ENCODE peak calls at places on chromosomes 16 and 17, in nine cellular contexts. V, G, Q, H, M, B, U, L and O are unnamed samples.

GRCh38 chr17:76598004-76598439 is 12.4 kb upstream of the ST6GALNAC2 start:
- DNase-seq in V (peak), G (no peak), Q (no peak), H (no peak), M (no peak), B (no peak), U (no peak), L (no peak), O (no peak)

GRCh38 chr17:49002331-49002730 is 5.1 kb downstream of the IGF2BP1 start:
- DNase-seq in V (no peak), G (no peak), Q (no peak), H (no peak), M (no peak), B (no peak), U (no peak), L (no peak), O (no peak)

GRCh38 chr17:29115906-29116651 is 64.1 kb downstream of the MYO18A start:
- DNase-seq in V (peak), G (peak), Q (no peak), H (peak), M (no peak), B (peak), U (no peak), L (no peak), O (peak)

GRCh38 chr17:74738051-74738996 is 1.3 kb downstream of the RAB37 start:
- DNase-seq in V (peak), G (peak), Q (no peak), H (no peak), M (no peak), B (no peak), U (no peak), L (no peak), O (no peak)

GRCh38 chr16:75203667-75204409 is 3.1 kb downstream of the CTRB2 start:
- DNase-seq in V (peak), G (no peak), Q (no peak), H (no peak), M (no peak), B (no peak), U (no peak), L (no peak), O (no peak)

GRCh38 chr17:5381542-5381941 is 37.9 kb downstream of the NUP88 start:
- DNase-seq in V (no peak), G (no peak), Q (no peak), H (peak), M (no peak), B (no peak), U (no peak), L (no peak), O (no peak)

GRCh38 chr16:53282975-53283946 is 151.0 kb upstream of the RBL2 start:
- DNase-seq in V (no peak), G (peak), Q (no peak), H (peak), M (no peak), B (peak), U (no peak), L (no peak), O (peak)

GRCh38 chr17:2955931-2956582 is 107.3 kb downstream of the OR1D5 start:
- DNase-seq in V (no peak), G (no peak), Q (no peak), H (no peak), M (no peak), B (no peak), U (no peak), L (no peak), O (no peak)

GRCh38 chr17:17728550-17729251 is 47.4 kb downstream of the RAI1 start:
- DNase-seq in V (no peak), G (no peak), Q (no peak), H (peak), M (no peak), B (no peak), U (no peak), L (peak), O (peak)

GRCh38 chr17:45291170-45291805 is 25.5 kb downstream of the MAP3K14 start:
- DNase-seq in V (no peak), G (no peak), Q (no peak), H (no peak), M (no peak), B (no peak), U (no peak), L (peak), O (no peak)

GRCh38 chr16:50489187-50489586 is 59.0 kb upstream of the NKD1 start:
- DNase-seq in V (no peak), G (no peak), Q (no peak), H (no peak), M (no peak), B (no peak), U (no peak), L (no peak), O (no peak)

DNA sequence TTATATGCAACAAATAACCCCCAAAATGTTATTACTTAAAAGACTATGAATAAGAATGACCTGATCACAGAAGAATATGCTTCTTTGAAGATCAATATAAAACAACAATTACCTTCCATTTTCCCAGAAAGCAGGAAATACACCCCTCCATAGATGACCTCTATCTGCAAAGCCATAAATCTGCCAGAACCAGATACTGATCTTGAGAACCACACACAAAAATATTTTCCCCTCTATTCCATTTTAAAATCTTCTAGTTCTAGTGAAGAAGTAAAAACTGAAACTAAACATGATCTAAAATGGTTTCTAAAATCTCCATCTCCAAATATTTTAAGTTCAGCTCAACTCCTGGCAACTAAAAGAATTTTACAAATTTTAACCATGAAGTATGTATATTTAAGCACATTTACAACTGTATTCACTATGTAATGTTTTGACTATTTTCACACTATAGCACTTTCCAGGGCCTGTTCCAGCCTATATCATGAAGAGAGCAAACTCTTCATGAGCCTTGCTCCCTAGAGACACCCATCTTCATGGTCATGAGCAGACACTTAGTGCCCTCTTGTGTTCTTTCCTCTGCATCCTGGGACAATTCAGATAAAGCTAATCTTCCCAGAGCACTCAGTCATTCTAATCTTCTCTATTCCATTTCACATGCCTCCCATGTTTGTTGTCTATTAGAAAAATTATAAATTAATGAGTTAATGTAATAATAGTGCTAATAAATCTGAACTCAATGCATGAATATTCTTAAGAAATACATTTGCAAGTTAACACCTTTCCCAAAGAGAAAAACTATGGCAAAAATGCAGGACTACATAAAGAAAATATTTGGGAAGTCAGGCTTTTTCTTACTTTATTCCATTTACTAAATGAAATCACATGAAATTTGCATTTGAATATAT is 87.0 kb downstream of the HELZ start:
- DNase-seq in V (no peak), G (no peak), Q (no peak), H (no peak), M (no peak), B (peak), U (no peak), L (no peak), O (peak)
- TF ChIP-seq CTCF in V (no peak), G (peak), Q (peak), H (peak), M (no peak), B (peak), U (no peak), L (no peak), O (no peak)

GRCh38 chr17:43334744-43335400 is 63.9 kb upstream of the ARL4D start:
- DNase-seq in V (no peak), G (no peak), Q (no peak), H (no peak), M (no peak), B (no peak), U (no peak), L (no peak), O (no peak)
- H3K27ac ChIP-seq in V (no peak), G (no peak), Q (no peak), H (no peak), M (no peak), B (no peak), U (no peak), L (no peak), O (no peak)

GRCh38 chr16:11079657-11080187 is 135.4 kb downstream of the CLEC16A start:
- DNase-seq in V (no peak), G (no peak), Q (no peak), H (peak), M (no peak), B (peak), U (no peak), L (no peak), O (no peak)
- TF ChIP-seq CTCF in V (no peak), G (no peak), Q (no peak), H (no peak), M (no peak), B (no peak), U (no peak), L (no peak), O (no peak)

GRCh38 chr16:85163278-85164112 is 51.2 kb upstream of the CIBAR2 start:
- DNase-seq in V (no peak), G (no peak), Q (no peak), H (no peak), M (no peak), B (no peak), U (no peak), L (no peak), O (no peak)
- H3K27ac ChIP-seq in V (no peak), G (no peak), Q (no peak), H (no peak), M (peak), B (no peak), U (no peak), L (peak), O (no peak)

GRCh38 chr17:1623057-1623456 is 5.6 kb downstream of the SLC43A2 start:
- DNase-seq in V (no peak), G (no peak), Q (no peak), H (no peak), M (no peak), B (no peak), U (no peak), L (no peak), O (no peak)

GRCh38 chr17:1612400-1612799 is 16.2 kb downstream of the SLC43A2 start:
- DNase-seq in V (no peak), G (no peak), Q (no peak), H (no peak), M (no peak), B (no peak), U (no peak), L (no peak), O (no peak)

GRCh38 chr17:1620486-1620885 is 8.1 kb downstream of the SLC43A2 start:
- DNase-seq in V (no peak), G (no peak), Q (no peak), H (no peak), M (no peak), B (no peak), U (no peak), L (no peak), O (no peak)

GRCh38 chr17:1621273-1621954 is 7.2 kb downstream of the SLC43A2 start:
- DNase-seq in V (no peak), G (no peak), Q (no peak), H (no peak), M (no peak), B (no peak), U (no peak), L (no peak), O (no peak)

DNA sequence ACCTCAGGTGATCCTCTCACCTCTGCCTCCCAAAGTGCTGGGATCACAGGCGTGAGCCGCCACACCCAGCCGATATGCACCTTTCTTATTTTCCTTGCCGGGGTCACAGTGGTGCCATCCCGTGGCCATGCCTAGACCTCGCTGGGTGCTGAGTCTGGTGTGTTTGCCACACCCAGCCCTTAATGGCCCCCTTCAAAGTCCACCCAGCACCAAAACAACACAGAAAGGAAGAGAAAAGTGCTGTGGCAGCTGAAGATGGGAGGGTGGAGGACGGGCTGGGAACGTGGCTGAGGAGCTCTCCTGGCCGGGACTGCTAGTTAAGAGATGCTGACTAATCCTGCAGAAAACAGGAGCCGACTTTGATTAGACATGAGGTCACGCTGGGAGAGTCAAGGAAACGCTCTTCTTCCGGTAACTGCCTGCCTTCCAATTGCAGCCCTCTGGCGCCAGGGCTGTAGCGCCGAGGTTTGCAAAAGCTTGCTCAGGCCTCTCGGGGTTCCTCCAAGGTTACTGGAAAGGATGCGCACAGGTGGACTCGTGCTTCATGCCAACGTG is 10.9 kb downstream of the SLC43A2 start:
- DNase-seq in V (no peak), G (no peak), Q (peak), H (no peak), M (no peak), B (no peak), U (peak), L (no peak), O (peak)
- TF ChIP-seq CTCF in V (no peak), G (no peak), Q (no peak), H (no peak), M (peak), B (no peak), U (no peak), L (no peak), O (no peak)

DNA sequence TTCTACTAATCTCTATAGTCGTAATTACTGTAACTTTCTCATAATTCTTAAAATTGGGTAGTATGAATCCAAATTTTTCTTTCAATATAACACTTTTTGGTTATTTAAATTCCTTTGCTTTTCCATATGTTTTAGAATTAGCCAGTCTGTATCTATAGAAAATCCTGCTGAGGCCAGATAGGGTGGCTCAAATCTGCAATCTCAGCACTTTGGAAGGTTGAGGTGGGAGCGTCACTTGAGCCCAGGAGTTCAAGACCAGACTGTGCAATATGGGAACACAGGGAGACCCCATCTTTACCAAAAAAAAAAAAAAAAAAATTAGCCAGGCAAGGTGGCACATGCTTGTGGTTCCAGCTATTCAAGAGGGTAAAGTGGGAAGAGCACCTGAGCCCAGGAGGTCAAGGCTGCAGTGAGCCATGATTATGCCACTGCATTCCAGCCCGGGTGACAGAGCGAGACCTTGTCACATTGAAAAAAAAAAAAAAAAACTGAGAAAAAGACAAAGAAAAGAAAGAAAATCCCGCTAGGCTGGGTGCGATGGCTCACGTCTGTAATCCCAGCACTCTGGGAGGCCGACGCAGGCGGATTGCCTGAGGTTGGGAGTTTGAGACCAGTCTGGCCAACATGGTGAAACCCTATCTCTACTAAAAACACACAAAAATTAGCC is 9.3 kb downstream of the TERF2 start:
- DNase-seq in V (no peak), G (no peak), Q (no peak), H (no peak), M (no peak), B (no peak), U (no peak), L (no peak), O (no peak)
- H3K27ac ChIP-seq in V (no peak), G (no peak), Q (no peak), H (no peak), M (no peak), B (no peak), U (no peak), L (no peak), O (no peak)

GRCh38 chr17:55005520-55005919 is 37.0 kb downstream of the STXBP4 start:
- DNase-seq in V (peak), G (peak), Q (no peak), H (peak), M (no peak), B (peak), U (no peak), L (no peak), O (no peak)
- TF ChIP-seq CTCF in V (peak), G (peak), Q (no peak), H (peak), M (no peak), B (peak), U (no peak), L (peak), O (no peak)

GRCh38 chr16:4525634-4526277 is 12.8 kb downstream of the CDIP1 start:
- DNase-seq in V (no peak), G (no peak), Q (no peak), H (no peak), M (no peak), B (no peak), U (no peak), L (no peak), O (no peak)
- H3K27ac ChIP-seq in V (no peak), G (no peak), Q (peak), H (no peak), M (no peak), B (no peak), U (no peak), L (no peak), O (peak)

DNA sequence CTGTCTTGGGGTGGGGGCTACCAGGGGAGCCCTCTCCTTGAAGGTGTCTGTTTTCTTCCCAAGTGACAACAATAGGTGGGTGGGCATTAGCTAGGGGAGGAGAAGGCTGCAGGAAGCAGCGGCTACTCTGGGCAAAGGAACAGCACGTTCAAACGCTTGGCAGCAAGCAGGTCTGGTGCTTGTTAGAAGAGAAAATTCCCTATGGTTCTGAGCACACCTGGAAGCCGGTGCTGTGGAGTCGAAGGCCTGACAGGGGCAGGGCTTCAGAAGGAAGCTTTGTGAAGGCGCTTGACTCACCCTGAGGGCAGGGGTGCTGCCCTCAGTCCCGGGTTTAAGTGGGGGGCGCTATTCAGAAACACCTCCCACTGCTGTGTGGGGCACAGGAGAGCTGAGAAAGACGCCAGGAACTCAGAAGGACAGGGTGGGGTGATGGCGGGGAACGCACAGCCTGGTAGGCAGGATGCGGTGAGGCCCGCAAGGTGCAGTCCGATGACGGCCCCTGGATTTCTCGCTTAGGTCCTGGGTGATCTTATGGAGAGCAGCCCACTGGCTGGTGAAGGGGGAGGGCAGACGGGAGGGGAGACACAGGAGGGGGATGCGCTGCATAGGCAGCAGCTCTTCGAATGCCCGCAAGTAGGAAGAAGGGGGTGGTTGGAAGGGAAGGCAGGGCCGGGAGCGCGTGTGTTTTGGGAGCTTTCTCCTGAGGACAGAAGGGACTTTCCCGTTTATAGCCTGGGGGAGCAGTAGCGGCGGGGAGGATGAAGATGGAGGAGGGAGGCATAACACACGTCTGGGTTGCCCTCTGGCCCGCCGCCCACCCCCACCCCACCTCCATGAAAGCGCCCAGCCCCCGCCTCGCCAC is 3.2 kb downstream of the GJD3 start:
- DNase-seq in V (no peak), G (no peak), Q (no peak), H (no peak), M (no peak), B (no peak), U (no peak), L (no peak), O (no peak)
- TF ChIP-seq CTCF in V (no peak), G (no peak), Q (no peak), H (no peak), M (no peak), B (no peak), U (no peak), L (no peak), O (no peak)

GRCh38 chr17:43371227-43371821 is 27.5 kb upstream of the ARL4D start:
- DNase-seq in V (no peak), G (no peak), Q (no peak), H (no peak), M (no peak), B (no peak), U (peak), L (no peak), O (no peak)
- H3K27ac ChIP-seq in V (no peak), G (no peak), Q (no peak), H (no peak), M (no peak), B (no peak), U (no peak), L (no peak), O (no peak)